ENCODE peak calls at places on chromosomes 11 and 22, in nine cellular contexts. F, L, W, K, Y, J, P, S and E are unnamed samples.

GRCh38 chr11:68302256-68303054 is 9.9 kb upstream of the LRP5 start:
- DNase-seq in F (peak; percentile 63), L (no peak), W (no peak), K (no peak), Y (no peak), J (no peak), P (no peak), S (no peak), E (no peak)

GRCh38 chr11:37504066-37504611 is 906.1 kb upstream of the RAG2 start:
- DNase-seq in F (no peak), L (no peak), W (no peak), K (no peak), Y (no peak), J (no peak), P (no peak), S (no peak), E (no peak)

GRCh38 chr11:121352301-121352891 is 59.8 kb downstream of the SC5D start:
- DNase-seq in F (no peak), L (no peak), W (no peak), K (no peak), Y (no peak), J (no peak), P (no peak), S (no peak), E (no peak)

GRCh38 chr22:36467042-36467810 is 14.2 kb downstream of the TXN2 start:
- DNase-seq in F (no peak), L (no peak), W (peak; percentile 31), K (no peak), Y (peak; percentile 89), J (no peak), P (no peak), S (peak; percentile 84), E (peak; percentile 86)

GRCh38 chr22:24235315-24235714 is 9.6 kb downstream of the GGT5 start:
- DNase-seq in F (no peak), L (no peak), W (no peak), K (no peak), Y (no peak), J (no peak), P (no peak), S (no peak), E (no peak)

GRCh38 chr11:67178878-67179277 is 59.8 kb downstream of the KDM2A start:
- DNase-seq in F (no peak), L (no peak), W (no peak), K (no peak), Y (no peak), J (no peak), P (no peak), S (no peak), E (no peak)

GRCh38 chr11:28715726-28716125 is 607.5 kb downstream of the METTL15 start:
- DNase-seq in F (no peak), L (no peak), W (no peak), K (no peak), Y (no peak), J (no peak), P (no peak), S (no peak), E (no peak)

GRCh38 chr11:62602141-62603071 is 741 bp upstream of the MTA2 start:
- DNase-seq in F (peak; percentile 37), L (peak; percentile 62), W (peak; percentile 82), K (peak; percentile 74), Y (peak; percentile 89), J (peak; percentile 72), P (peak; percentile 73), S (peak; percentile 64), E (peak; percentile 94)

GRCh38 chr11:57432714-57433163 is 5.8 kb upstream of the SLC43A3 start:
- DNase-seq in F (no peak), L (peak; percentile 20), W (peak; percentile 85), K (no peak), Y (no peak), J (no peak), P (no peak), S (no peak), E (no peak)

GRCh38 chr11:25309818-25310217 is 813.0 kb downstream of the LUZP2 start:
- DNase-seq in F (no peak), L (no peak), W (no peak), K (no peak), Y (no peak), J (no peak), P (no peak), S (no peak), E (no peak)

GRCh38 chr11:2441171-2441570 is 3.1 kb downstream of the TRPM5 start:
- DNase-seq in F (no peak), L (no peak), W (no peak), K (no peak), Y (no peak), J (no peak), P (no peak), S (no peak), E (no peak)

GRCh38 chr22:40040927-40041326 is 46.2 kb downstream of the FAM83F start:
- DNase-seq in F (no peak), L (peak; percentile 64), W (no peak), K (no peak), Y (peak; percentile 80), J (peak; percentile 61), P (peak; percentile 55), S (peak; percentile 59), E (peak; percentile 85)

DNA sequence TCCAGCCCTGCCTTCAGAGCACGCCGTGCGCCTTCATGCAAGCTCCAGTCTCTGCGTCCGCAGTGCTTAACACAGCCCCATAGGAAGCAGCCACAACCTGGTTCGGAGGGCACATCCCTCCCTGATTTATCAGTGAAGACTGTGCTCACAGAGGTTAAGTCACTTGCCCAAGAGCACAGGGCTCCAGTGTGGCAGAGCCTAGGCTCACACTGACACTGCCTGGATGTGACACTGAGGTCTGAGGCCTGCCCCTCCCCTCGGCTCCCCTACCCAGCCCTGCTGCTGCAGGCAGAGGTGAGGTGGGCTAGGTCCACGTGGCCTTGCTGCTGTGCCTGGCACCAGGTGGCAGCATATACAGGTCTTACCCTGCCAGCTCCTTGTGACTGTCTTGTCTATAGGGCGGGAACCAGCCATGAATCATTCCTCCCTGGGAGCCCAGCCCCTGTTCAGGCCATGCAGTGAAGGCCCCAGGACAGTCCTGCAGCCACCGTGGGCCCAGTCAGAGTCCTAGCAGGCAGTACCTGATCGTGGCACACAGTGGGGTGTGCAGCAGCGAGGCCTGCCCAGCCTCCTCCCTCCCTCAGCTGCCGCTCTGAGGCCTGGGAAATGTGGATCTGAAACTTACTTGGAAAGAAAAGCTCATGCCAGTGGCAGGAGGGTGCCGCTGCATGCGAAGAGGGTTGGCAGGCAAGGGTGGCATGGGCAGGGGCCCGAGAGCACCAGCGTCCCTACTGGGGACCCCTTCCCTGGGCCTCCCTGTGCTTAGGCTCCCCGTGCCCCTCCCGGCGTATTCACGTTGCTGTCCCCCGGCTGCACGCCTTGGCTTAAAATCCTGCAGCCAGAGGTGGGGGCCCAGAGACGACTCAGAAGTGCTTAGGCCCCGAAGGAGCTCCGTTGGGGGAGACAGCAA is 1.2 kb upstream of the CERK start:
- DNase-seq in F (peak; percentile 89), L (no peak), W (no peak), K (peak; percentile 47), Y (no peak), J (no peak), P (no peak), S (peak; percentile 70), E (peak; percentile 94)
- H3K4me3 ChIP-seq in F (peak overlapping the region; percentile 96), L (peak overlapping the region; percentile 93), W (peak overlapping the region; percentile 94), K (peak overlapping the region; percentile 69), Y (peak overlapping the region; percentile 71), J (peak overlapping the region; percentile 82), P (peak overlapping the region; percentile 78), S (peak overlapping the region; percentile 73), E (peak overlapping the region; percentile 76)

GRCh38 chr22:50115693-50116092 is 25.9 kb downstream of the MOV10L1 start:
- DNase-seq in F (no peak), L (no peak), W (no peak), K (peak; percentile 41), Y (peak; percentile 68), J (peak; percentile 59), P (no peak), S (no peak), E (peak; percentile 85)
- TF ChIP-seq POLR2A in F (no peak), L (no peak), W (no peak), K (no peak), Y (no peak), J (no peak), P (no peak), S (no peak), E (no peak)

DNA sequence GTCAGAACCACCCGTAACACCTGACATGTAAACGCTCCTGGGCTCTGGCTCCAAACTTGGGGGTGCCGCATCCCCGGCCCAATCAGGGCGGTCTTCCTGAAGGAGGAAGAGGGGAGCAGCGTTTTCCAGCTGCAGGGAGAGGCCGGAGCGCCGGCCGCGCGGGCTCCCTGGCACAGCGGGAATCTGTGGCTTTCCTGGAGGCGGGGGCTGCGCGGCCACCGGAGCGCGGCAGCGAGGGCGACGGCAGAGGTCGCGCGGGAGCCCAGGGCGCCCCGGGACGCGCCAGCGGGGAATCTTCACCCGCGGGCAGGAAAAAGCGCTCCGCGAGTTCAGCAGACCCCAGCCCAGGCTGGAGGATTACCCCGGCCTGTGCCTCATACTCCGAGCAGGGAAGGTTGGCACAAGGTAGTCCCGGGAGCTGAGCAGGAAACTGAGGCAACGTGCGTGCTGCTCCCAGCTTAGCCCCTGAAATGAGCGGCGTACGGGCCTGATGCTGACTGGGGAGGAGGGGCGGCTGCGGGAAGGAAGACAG is 600 bp upstream of the ESAM start:
- DNase-seq in F (peak; percentile 14), L (no peak), W (no peak), K (no peak), Y (no peak), J (no peak), P (no peak), S (no peak), E (no peak)
- TF ChIP-seq CTCF in F (no peak), L (no peak), W (no peak), K (no peak), Y (no peak), J (no peak), P (no peak), S (no peak), E (no peak)

GRCh38 chr22:43228330-43228729 is 41.4 kb upstream of the TTLL12 start:
- DNase-seq in F (peak; percentile 53), L (no peak), W (no peak), K (no peak), Y (no peak), J (no peak), P (no peak), S (no peak), E (no peak)
- H3K4me3 ChIP-seq in F (no peak overlapping the region), L (no peak overlapping the region), W (no peak overlapping the region), K (no peak overlapping the region), Y (no peak overlapping the region), J (no peak overlapping the region), P (no peak overlapping the region), S (no peak overlapping the region), E (no peak overlapping the region)

GRCh38 chr11:612961-613300 is 2.8 kb downstream of the IRF7 start:
- DNase-seq in F (no peak), L (no peak), W (no peak), K (no peak), Y (no peak), J (no peak), P (no peak), S (no peak), E (peak; percentile 87)

GRCh38 chr11:612201-612960 is 3.4 kb downstream of the IRF7 start:
- DNase-seq in F (peak; percentile 57), L (no peak), W (no peak), K (no peak), Y (no peak), J (no peak), P (no peak), S (no peak), E (no peak)

GRCh38 chr11:610146-610801 is 5.5 kb downstream of the IRF7 start:
- DNase-seq in F (no peak), L (no peak), W (no peak), K (no peak), Y (no peak), J (no peak), P (no peak), S (no peak), E (peak; percentile 84)

GRCh38 chr11:609355-609811 is 6.4 kb downstream of the IRF7 start:
- DNase-seq in F (no peak), L (no peak), W (no peak), K (no peak), Y (no peak), J (no peak), P (no peak), S (no peak), E (no peak)

GRCh38 chr11:611001-611996 is 4.5 kb downstream of the IRF7 start:
- DNase-seq in F (no peak), L (no peak), W (no peak), K (no peak), Y (no peak), J (no peak), P (no peak), S (no peak), E (peak; percentile 83)
- TF ChIP-seq POLR2A in F (no peak), L (no peak), W (no peak), K (no peak), Y (no peak), J (no peak), P (no peak), S (no peak), E (no peak)